ENCODE peak calls at places on chromosomes 3 and 15, in eight cellular contexts. Z is HL-60, Y is GM13977, T is psoas muscle, E is neural crest cell, U is progenitor cell of endocrine pancreas, N is cardiac muscle cell, X is cardiac fibroblast. C is an unnamed sample.
A peak's percentile ranks its signal among the peaks of the same experiment; 100 is the strongest.

GRCh38 chr15:29889545-29890329 is 67.5 kb upstream of the TJP1 start:
- DNase-seq in T (no peak), U (no peak), E (no peak), Y (no peak), N (no peak), X (peak; percentile 8), Z (no peak), C (no peak)

GRCh38 chr15:92733934-92734521 is 78.5 kb upstream of the FAM174B start:
- DNase-seq in U (no peak), T (peak; percentile 20), Y (no peak), X (peak; percentile 23), N (no peak), E (no peak), Z (no peak), C (no peak)

GRCh38 chr3:120460217-120460616 is 9.4 kb upstream of the FSTL1 start:
- DNase-seq in Y (no peak), T (no peak), X (no peak), U (no peak), Z (no peak), E (no peak), N (no peak), C (no peak)

GRCh38 chr15:60720493-60721231 is 241.7 kb upstream of the ICE2 start:
- DNase-seq in Z (no peak), T (no peak), E (no peak), Y (peak; percentile 22), X (no peak), U (no peak), N (no peak), C (no peak)

GRCh38 chr3:150248116-150248864 is 159.8 kb upstream of the TSC22D2 start:
- DNase-seq in E (no peak), U (no peak), X (peak; percentile 66), Z (no peak), T (no peak), N (no peak), Y (no peak), C (no peak)

GRCh38 chr3:89104499-89104898 is 2.9 kb upstream of the EPHA3 start:
- DNase-seq in N (no peak), E (no peak), Z (no peak), Y (no peak), X (no peak), T (no peak), U (no peak), C (no peak)

GRCh38 chr15:48748535-48748934 is 62.3 kb downstream of the CEP152 start:
- DNase-seq in U (no peak), Z (no peak), Y (no peak), T (no peak), E (no peak), N (no peak), X (peak; percentile 37), C (no peak)

GRCh38 chr3:62940763-62941632 is 65.8 kb upstream of the CADPS start:
- DNase-seq in U (no peak), E (no peak), X (peak; percentile 38), Y (no peak), N (no peak), Z (no peak), T (no peak), C (no peak)

GRCh38 chr3:111904376-111905241 is 45.5 kb downstream of the PHLDB2 start:
- DNase-seq in T (no peak), U (no peak), N (no peak), Y (no peak), X (peak; percentile 97), Z (no peak), E (no peak), C (no peak)

GRCh38 chr3:50028336-50028735 is 60.4 kb upstream of the RBM5 start:
- DNase-seq in Y (no peak), T (no peak), U (no peak), X (peak; percentile 41), Z (no peak), E (no peak), N (no peak), C (no peak)

GRCh38 chr15:31483053-31483923 is 156.7 kb downstream of the KLF13 start:
- DNase-seq in E (no peak), Z (no peak), X (no peak), U (no peak), Y (peak; percentile 78), N (peak; percentile 31), T (no peak), C (no peak)

GRCh38 chr15:82044373-82045178 is 1.2 kb downstream of the MEX3B start:
- DNase-seq in E (peak; percentile 57), T (peak; percentile 40), Z (peak; percentile 7), U (peak; percentile 30), N (peak; percentile 47), Y (peak; percentile 41), X (peak; percentile 74), C (peak; percentile 69)

GRCh38 chr3:2823016-2823415 is 287.2 kb downstream of the IL5RA start:
- DNase-seq in Z (no peak), X (peak; percentile 43), U (no peak), T (no peak), N (no peak), E (no peak), Y (no peak), C (no peak)

GRCh38 chr3:99332276-99332675 is 306.1 kb upstream of the COL8A1 start:
- DNase-seq in N (no peak), Z (no peak), U (no peak), E (no peak), X (no peak), Y (no peak), T (no peak), C (no peak)

GRCh38 chr3:23575697-23576096 is 230.1 kb upstream of the UBE2E1 start:
- DNase-seq in U (no peak), N (no peak), E (no peak), Z (no peak), Y (no peak), T (no peak), X (peak; percentile 71), C (no peak)

GRCh38 chr3:56612146-56612545 is 55.2 kb downstream of the CCDC66 start:
- DNase-seq in T (no peak), X (no peak), N (no peak), Z (no peak), Y (no peak), E (no peak), U (no peak), C (no peak)

DNA sequence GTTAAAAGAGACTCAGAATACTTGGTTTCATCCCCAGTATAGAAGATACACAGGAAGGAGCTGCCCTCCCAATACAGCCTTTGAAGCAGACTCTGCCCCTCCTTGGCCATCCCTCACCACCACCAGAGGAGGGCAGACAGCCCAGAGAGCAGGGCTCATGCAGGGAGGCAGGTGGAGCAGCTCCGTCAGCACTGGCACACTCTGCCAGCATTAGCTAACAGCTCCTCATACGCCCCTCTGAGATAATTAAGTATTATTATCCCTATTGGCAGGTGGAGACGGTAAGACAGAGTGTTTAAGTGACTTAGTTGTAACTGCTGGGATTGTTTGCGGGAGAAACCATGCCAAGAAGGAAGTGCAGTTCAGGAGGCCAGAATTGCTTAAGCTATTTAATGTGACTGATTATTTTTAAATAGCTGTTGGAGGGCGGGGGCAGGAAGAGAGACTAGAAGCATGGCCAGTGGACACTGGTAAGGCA is 434.0 kb downstream of the EPHB1 start:
- DNase-seq in U (no peak), X (no peak), N (no peak), Z (peak; percentile 34), E (no peak), T (peak; percentile 70), Y (no peak), C (no peak)
- TF ChIP-seq CTCF in U (peak; percentile 14), X (no peak), N (no peak), Z (no peak), E (no peak), T (peak; percentile 59), Y (no peak), C (no peak)

GRCh38 chr15:50206020-50206419 is 24.0 kb downstream of the SLC27A2 start:
- DNase-seq in T (no peak), N (no peak), X (no peak), E (no peak), Z (no peak), Y (no peak), U (no peak), C (no peak)

DNA sequence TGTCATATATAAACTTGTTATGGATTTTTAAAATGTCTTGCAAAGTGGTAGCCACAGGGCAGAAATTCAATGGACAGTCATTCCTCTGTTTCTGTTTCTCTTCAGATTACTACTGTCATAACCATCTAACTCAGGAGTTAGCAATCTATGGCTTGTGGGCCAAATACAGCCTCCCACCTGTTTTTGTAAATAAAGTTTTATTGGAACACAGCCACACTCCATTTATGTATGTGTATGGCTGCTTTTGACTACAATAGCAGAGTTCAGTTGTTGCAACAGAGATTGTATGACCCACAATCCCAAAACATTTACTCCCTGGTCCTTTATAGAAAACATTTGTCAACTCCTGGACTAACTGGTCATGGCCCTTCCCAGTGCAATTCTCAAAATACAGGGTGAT is 20.0 kb downstream of the SLC27A2 start:
- DNase-seq in N (no peak), X (no peak), E (no peak), U (no peak), Y (no peak), T (no peak), Z (no peak), C (no peak)
- TF ChIP-seq CTCF in N (no peak), X (no peak), E (no peak), U (no peak), Y (no peak), T (no peak), Z (no peak), C (no peak)

DNA sequence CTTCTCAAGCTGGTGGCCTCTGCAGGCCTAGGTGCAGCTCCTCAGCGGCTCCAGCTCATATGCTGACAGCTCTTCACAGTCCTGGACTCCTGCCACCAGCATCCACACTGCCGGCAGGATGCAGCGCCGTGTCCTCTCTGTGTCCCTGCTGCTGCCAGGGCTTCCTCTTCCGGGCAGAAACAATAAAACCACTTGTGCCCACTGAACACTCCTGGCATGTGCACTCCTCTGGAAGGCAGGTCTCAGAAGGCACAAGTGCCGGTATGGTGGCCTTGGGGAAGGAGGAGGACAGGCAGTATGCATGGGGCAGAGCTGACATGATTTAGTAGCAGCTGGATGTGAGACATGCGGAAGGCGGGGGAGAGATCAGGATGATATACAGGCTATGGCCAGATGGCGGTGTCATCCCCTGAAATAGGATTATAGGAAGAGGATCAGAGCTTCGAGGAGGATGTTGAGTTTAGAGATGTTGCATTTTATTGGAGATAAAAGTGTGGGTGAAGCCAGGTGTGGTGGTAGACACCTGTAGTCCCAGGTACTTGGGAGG is 7.5 kb upstream of the MAN2A2 start:
- DNase-seq in Z (peak; percentile 37), T (no peak), E (peak; percentile 15), N (no peak), U (no peak), X (peak; percentile 23), Y (no peak), C (no peak)
- TF ChIP-seq CTCF in Z (peak; percentile 0), T (no peak), E (peak; percentile 35), N (no peak), U (no peak), X (no peak), Y (no peak), C (no peak)

DNA sequence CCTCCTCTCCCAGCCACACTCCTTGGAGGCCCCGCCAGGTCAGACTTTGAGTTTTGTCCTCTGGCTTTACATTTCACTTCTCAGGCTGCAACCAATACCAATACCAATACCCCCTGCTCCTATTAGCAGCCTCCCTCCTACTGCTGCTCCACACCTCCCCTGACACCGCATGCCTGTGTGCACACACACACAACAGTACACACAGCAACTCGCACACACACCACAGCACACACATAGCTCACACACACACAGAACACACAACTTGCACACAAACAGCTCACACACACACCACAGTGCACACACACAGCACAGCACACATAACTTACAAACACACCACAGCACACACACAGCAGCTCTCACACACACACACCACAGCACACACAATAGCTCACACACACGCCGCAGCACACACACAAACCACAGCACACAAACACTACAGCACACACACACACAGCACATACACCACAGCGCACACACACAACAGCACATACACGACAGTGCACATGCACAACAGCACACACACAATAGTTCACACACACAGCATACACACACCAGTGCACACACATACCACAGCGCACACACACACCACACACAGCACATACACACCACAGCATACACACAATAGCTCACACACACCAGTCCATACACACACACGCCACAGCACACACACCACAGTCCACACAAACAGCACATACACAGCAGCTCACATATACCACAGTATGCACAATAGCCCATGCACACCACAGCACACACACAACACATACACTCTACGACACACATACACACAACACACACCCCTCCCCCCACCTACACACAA is 204.7 kb downstream of the UACA start:
- DNase-seq in T (no peak), Z (no peak), Y (no peak), U (no peak), X (no peak), E (no peak), N (no peak), C (no peak)
- TF ChIP-seq CTCF in T (no peak), Z (no peak), Y (no peak), U (no peak), X (no peak), E (no peak), N (no peak), C (no peak)